ENCODE peak calls at places on chromosome 11, in four cellular contexts. One of them, this sample, is unnamed.

GRCh38 chr11:72411623-72412532 is 22.5 kb downstream of the CLPB start:
- DNase-seq in HFFc6: no peak
- DNase-seq in NCI-H2029 treated with DMSO at 0.1 percent for 48 hours: no peak
- DNase-seq in Caki2: no peak
- DNase-seq in this sample: peak; percentile 60

GRCh38 chr11:4697583-4697982 is at the start of gene OR51E2:
- DNase-seq in HFFc6: no peak
- DNase-seq in NCI-H2029 treated with DMSO at 0.1 percent for 48 hours: peak; percentile 69
- DNase-seq in Caki2: no peak
- DNase-seq in this sample: no peak

GRCh38 chr11:115999437-115999836 is 495.2 kb upstream of the CADM1 start:
- DNase-seq in HFFc6: no peak
- DNase-seq in NCI-H2029 treated with DMSO at 0.1 percent for 48 hours: no peak
- DNase-seq in Caki2: no peak
- DNase-seq in this sample: no peak

GRCh38 chr11:18312663-18313420 is 9.1 kb downstream of the HPS5 start:
- DNase-seq in HFFc6: peak; percentile 46
- DNase-seq in NCI-H2029 treated with DMSO at 0.1 percent for 48 hours: no peak
- DNase-seq in Caki2: no peak
- DNase-seq in this sample: peak; percentile 49

GRCh38 chr11:62543680-62544444 is 2.7 kb downstream of the AHNAK start:
- DNase-seq in HFFc6: no peak
- DNase-seq in NCI-H2029 treated with DMSO at 0.1 percent for 48 hours: no peak
- DNase-seq in Caki2: no peak
- DNase-seq in this sample: no peak

GRCh38 chr11:17864478-17864941 is 129.9 kb downstream of the KCNC1 start:
- DNase-seq in HFFc6: no peak
- DNase-seq in NCI-H2029 treated with DMSO at 0.1 percent for 48 hours: no peak
- DNase-seq in Caki2: no peak
- DNase-seq in this sample: no peak

GRCh38 chr11:83454674-83455073 is 168.5 kb upstream of the CCDC90B start:
- DNase-seq in HFFc6: no peak
- DNase-seq in NCI-H2029 treated with DMSO at 0.1 percent for 48 hours: no peak
- DNase-seq in Caki2: no peak
- DNase-seq in this sample: no peak

GRCh38 chr11:28223577-28223976 is 115.4 kb downstream of the METTL15 start:
- DNase-seq in HFFc6: no peak
- DNase-seq in NCI-H2029 treated with DMSO at 0.1 percent for 48 hours: no peak
- DNase-seq in Caki2: no peak
- DNase-seq in this sample: no peak

GRCh38 chr11:86461892-86462291 is 87.2 kb downstream of the CCDC81 start:
- DNase-seq in HFFc6: no peak
- DNase-seq in NCI-H2029 treated with DMSO at 0.1 percent for 48 hours: no peak
- DNase-seq in Caki2: no peak
- DNase-seq in this sample: no peak

GRCh38 chr11:72773291-72773690 is 20.6 kb downstream of the STARD10 start:
- DNase-seq in HFFc6: peak; percentile 86
- DNase-seq in NCI-H2029 treated with DMSO at 0.1 percent for 48 hours: no peak
- DNase-seq in Caki2: no peak
- DNase-seq in this sample: peak; percentile 78

GRCh38 chr11:35970445-35970844 is 26.6 kb downstream of the LDLRAD3 start:
- DNase-seq in HFFc6: no peak
- DNase-seq in NCI-H2029 treated with DMSO at 0.1 percent for 48 hours: no peak
- DNase-seq in Caki2: no peak
- DNase-seq in this sample: no peak

GRCh38 chr11:36146437-36146836 is 142.8 kb downstream of the COMMD9 start:
- DNase-seq in HFFc6: no peak
- DNase-seq in NCI-H2029 treated with DMSO at 0.1 percent for 48 hours: no peak
- DNase-seq in Caki2: no peak
- DNase-seq in this sample: no peak

GRCh38 chr11:130181295-130182272 is 22.0 kb downstream of the ST14 start:
- DNase-seq in HFFc6: peak; percentile 71
- DNase-seq in NCI-H2029 treated with DMSO at 0.1 percent for 48 hours: peak; percentile 99
- DNase-seq in Caki2: peak; percentile 73
- DNase-seq in this sample: peak; percentile 52

GRCh38 chr11:61022311-61023085 is 51.0 kb downstream of the CD6 start:
- DNase-seq in HFFc6: no peak
- DNase-seq in NCI-H2029 treated with DMSO at 0.1 percent for 48 hours: peak; percentile 39
- DNase-seq in Caki2: no peak
- DNase-seq in this sample: no peak

GRCh38 chr11:114477946-114478537 is 38.8 kb downstream of the REXO2 start:
- DNase-seq in HFFc6: no peak
- DNase-seq in NCI-H2029 treated with DMSO at 0.1 percent for 48 hours: no peak
- DNase-seq in Caki2: no peak
- DNase-seq in this sample: no peak

GRCh38 chr11:31871310-31872073 is 60.4 kb upstream of the PAX6 start:
- DNase-seq in HFFc6: no peak
- DNase-seq in NCI-H2029 treated with DMSO at 0.1 percent for 48 hours: no peak
- DNase-seq in Caki2: no peak
- DNase-seq in this sample: no peak

GRCh38 chr11:23539556-23539955 is 679.3 kb upstream of the CCDC179 start:
- DNase-seq in HFFc6: no peak
- DNase-seq in NCI-H2029 treated with DMSO at 0.1 percent for 48 hours: no peak
- DNase-seq in Caki2: no peak
- DNase-seq in this sample: no peak

GRCh38 chr11:67269401-67270255 is 3.4 kb downstream of the GRK2 start:
- DNase-seq in HFFc6: no peak
- DNase-seq in NCI-H2029 treated with DMSO at 0.1 percent for 48 hours: no peak
- DNase-seq in Caki2: no peak
- DNase-seq in this sample: no peak

GRCh38 chr11:15863411-15863810 is 492.9 kb downstream of the SOX6 start:
- DNase-seq in HFFc6: no peak
- DNase-seq in NCI-H2029 treated with DMSO at 0.1 percent for 48 hours: no peak
- DNase-seq in Caki2: no peak
- DNase-seq in this sample: no peak

GRCh38 chr11:33735426-33736147 is 636 bp downstream of the CD59 start:
- DNase-seq in HFFc6: no peak
- DNase-seq in NCI-H2029 treated with DMSO at 0.1 percent for 48 hours: no peak
- DNase-seq in Caki2: peak; percentile 31
- DNase-seq in this sample: no peak

GRCh38 chr11:64019106-64020031 is 16.4 kb upstream of the FLRT1 start:
- DNase-seq in HFFc6: no peak
- DNase-seq in NCI-H2029 treated with DMSO at 0.1 percent for 48 hours: no peak
- DNase-seq in Caki2: no peak
- DNase-seq in this sample: no peak

GRCh38 chr11:40129276-40129675 is 1330.2 kb downstream of the LRRC4C start:
- DNase-seq in HFFc6: no peak
- DNase-seq in NCI-H2029 treated with DMSO at 0.1 percent for 48 hours: no peak
- DNase-seq in Caki2: no peak
- DNase-seq in this sample: peak; percentile 3

GRCh38 chr11:125262194-125262824 is 97.8 kb downstream of the PKNOX2 start:
- DNase-seq in HFFc6: no peak
- DNase-seq in NCI-H2029 treated with DMSO at 0.1 percent for 48 hours: no peak
- DNase-seq in Caki2: no peak
- DNase-seq in this sample: no peak

GRCh38 chr11:126716456-126717083 is 284.0 kb downstream of the KIRREL3 start:
- DNase-seq in HFFc6: peak; percentile 25
- DNase-seq in NCI-H2029 treated with DMSO at 0.1 percent for 48 hours: peak; percentile 58
- DNase-seq in Caki2: peak; percentile 26
- DNase-seq in this sample: peak; percentile 37

GRCh38 chr11:114040706-114041211 is 18.8 kb upstream of the ZBTB16 start:
- DNase-seq in HFFc6: peak; percentile 39
- DNase-seq in NCI-H2029 treated with DMSO at 0.1 percent for 48 hours: no peak
- DNase-seq in Caki2: no peak
- DNase-seq in this sample: no peak

GRCh38 chr11:126079640-126080205 is 17.1 kb upstream of the CDON start:
- DNase-seq in HFFc6: no peak
- DNase-seq in NCI-H2029 treated with DMSO at 0.1 percent for 48 hours: peak; percentile 82
- DNase-seq in Caki2: no peak
- DNase-seq in this sample: no peak

GRCh38 chr11:516400-516799 is 9.4 kb upstream of the RNH1 start:
- DNase-seq in HFFc6: no peak
- DNase-seq in NCI-H2029 treated with DMSO at 0.1 percent for 48 hours: no peak
- DNase-seq in Caki2: no peak
- DNase-seq in this sample: no peak

GRCh38 chr11:101188173-101188572 is 58.6 kb upstream of the PGR start:
- DNase-seq in HFFc6: no peak
- DNase-seq in NCI-H2029 treated with DMSO at 0.1 percent for 48 hours: no peak
- DNase-seq in Caki2: no peak
- DNase-seq in this sample: no peak

GRCh38 chr11:36149538-36150242 is 139.5 kb downstream of the COMMD9 start:
- DNase-seq in HFFc6: peak; percentile 98
- DNase-seq in NCI-H2029 treated with DMSO at 0.1 percent for 48 hours: peak; percentile 18
- DNase-seq in Caki2: peak; percentile 94
- DNase-seq in this sample: peak; percentile 98

GRCh38 chr11:64459016-64459415 is 100.1 kb downstream of the RPS6KA4 start:
- DNase-seq in HFFc6: no peak
- DNase-seq in NCI-H2029 treated with DMSO at 0.1 percent for 48 hours: no peak
- DNase-seq in Caki2: no peak
- DNase-seq in this sample: no peak

GRCh38 chr11:36487619-36488018 is 22.5 kb downstream of the TRAF6 start:
- DNase-seq in HFFc6: no peak
- DNase-seq in NCI-H2029 treated with DMSO at 0.1 percent for 48 hours: no peak
- DNase-seq in Caki2: no peak
- DNase-seq in this sample: no peak

GRCh38 chr11:26558191-26558590 is 13.9 kb downstream of the MUC15 start:
- DNase-seq in HFFc6: no peak
- DNase-seq in NCI-H2029 treated with DMSO at 0.1 percent for 48 hours: no peak
- DNase-seq in Caki2: no peak
- DNase-seq in this sample: no peak

GRCh38 chr11:1073261-1073724 is 1.4 kb upstream of the MUC2 start:
- DNase-seq in HFFc6: no peak
- DNase-seq in NCI-H2029 treated with DMSO at 0.1 percent for 48 hours: peak; percentile 49
- DNase-seq in Caki2: no peak
- DNase-seq in this sample: peak; percentile 33